ENCODE peak calls at places on chromosomes 13 and 19, in nine cellular contexts. One of them, this sample, is unnamed.

GRCh38 chr19:49432141-49433073 is 7.2 kb downstream of the GFY start:
- DNase-seq in body of pancreas: no peak
- DNase-seq in epithelial cell of esophagus: peak
- DNase-seq in NCI-H1694 treated with DMSO at 0.1 percent for 48 hours: no peak
- DNase-seq in thoracic aorta: no peak
- DNase-seq in stimulated activated CD8-positive, alpha-beta memory T cell treated with anti-CD3 and anti-CD28 coated beads, Interleukin-7, amount 100 ng/mL, for 4 hours: no peak
- DNase-seq in stimulated activated CD4-positive, alpha-beta T cell treated with anti-CD3 and anti-CD28 coated beads, Interleukin-1b, Interleukin-23, amount 100 ng/mL, for 1 hour: no peak
- DNase-seq in foreskin fibroblast: no peak
- DNase-seq in HFFc6: no peak
- DNase-seq in this sample: no peak

GRCh38 chr13:99320693-99321481 is 13.7 kb upstream of the GPR183 start:
- DNase-seq in body of pancreas: no peak
- DNase-seq in epithelial cell of esophagus: peak
- DNase-seq in NCI-H1694 treated with DMSO at 0.1 percent for 48 hours: no peak
- DNase-seq in thoracic aorta: no peak
- DNase-seq in stimulated activated CD8-positive, alpha-beta memory T cell treated with anti-CD3 and anti-CD28 coated beads, Interleukin-7, amount 100 ng/mL, for 4 hours: no peak
- DNase-seq in stimulated activated CD4-positive, alpha-beta T cell treated with anti-CD3 and anti-CD28 coated beads, Interleukin-1b, Interleukin-23, amount 100 ng/mL, for 1 hour: no peak
- DNase-seq in foreskin fibroblast: peak
- DNase-seq in HFFc6: peak
- DNase-seq in this sample: no peak

GRCh38 chr19:28596561-28597071 is 616.3 kb downstream of the UQCRFS1 start:
- DNase-seq in body of pancreas: peak
- DNase-seq in epithelial cell of esophagus: no peak
- DNase-seq in NCI-H1694 treated with DMSO at 0.1 percent for 48 hours: no peak
- DNase-seq in thoracic aorta: no peak
- DNase-seq in stimulated activated CD8-positive, alpha-beta memory T cell treated with anti-CD3 and anti-CD28 coated beads, Interleukin-7, amount 100 ng/mL, for 4 hours: no peak
- DNase-seq in stimulated activated CD4-positive, alpha-beta T cell treated with anti-CD3 and anti-CD28 coated beads, Interleukin-1b, Interleukin-23, amount 100 ng/mL, for 1 hour: no peak
- DNase-seq in foreskin fibroblast: no peak
- DNase-seq in HFFc6: no peak
- DNase-seq in this sample: no peak

GRCh38 chr19:16417660-16418596 is 53.8 kb downstream of the EPS15L1 start:
- DNase-seq in body of pancreas: peak
- DNase-seq in epithelial cell of esophagus: peak
- DNase-seq in NCI-H1694 treated with DMSO at 0.1 percent for 48 hours: no peak
- DNase-seq in thoracic aorta: no peak
- DNase-seq in stimulated activated CD8-positive, alpha-beta memory T cell treated with anti-CD3 and anti-CD28 coated beads, Interleukin-7, amount 100 ng/mL, for 4 hours: peak
- DNase-seq in stimulated activated CD4-positive, alpha-beta T cell treated with anti-CD3 and anti-CD28 coated beads, Interleukin-1b, Interleukin-23, amount 100 ng/mL, for 1 hour: peak
- DNase-seq in foreskin fibroblast: peak
- DNase-seq in HFFc6: peak
- DNase-seq in this sample: peak

GRCh38 chr13:81778350-81778749 is 1437.4 kb upstream of the SPRY2 start:
- DNase-seq in body of pancreas: no peak
- DNase-seq in epithelial cell of esophagus: no peak
- DNase-seq in NCI-H1694 treated with DMSO at 0.1 percent for 48 hours: no peak
- DNase-seq in thoracic aorta: no peak
- DNase-seq in stimulated activated CD8-positive, alpha-beta memory T cell treated with anti-CD3 and anti-CD28 coated beads, Interleukin-7, amount 100 ng/mL, for 4 hours: no peak
- DNase-seq in stimulated activated CD4-positive, alpha-beta T cell treated with anti-CD3 and anti-CD28 coated beads, Interleukin-1b, Interleukin-23, amount 100 ng/mL, for 1 hour: no peak
- DNase-seq in foreskin fibroblast: no peak
- DNase-seq in HFFc6: no peak
- DNase-seq in this sample: no peak

GRCh38 chr13:94548382-94549240 is 47.3 kb downstream of the TGDS start:
- DNase-seq in body of pancreas: peak
- DNase-seq in epithelial cell of esophagus: peak
- DNase-seq in NCI-H1694 treated with DMSO at 0.1 percent for 48 hours: peak
- DNase-seq in thoracic aorta: peak
- DNase-seq in stimulated activated CD8-positive, alpha-beta memory T cell treated with anti-CD3 and anti-CD28 coated beads, Interleukin-7, amount 100 ng/mL, for 4 hours: peak
- DNase-seq in stimulated activated CD4-positive, alpha-beta T cell treated with anti-CD3 and anti-CD28 coated beads, Interleukin-1b, Interleukin-23, amount 100 ng/mL, for 1 hour: no peak
- DNase-seq in foreskin fibroblast: peak
- DNase-seq in HFFc6: no peak
- DNase-seq in this sample: peak

GRCh38 chr19:30428856-30429255 is 56.7 kb downstream of the ZNF536 start:
- DNase-seq in body of pancreas: no peak
- DNase-seq in epithelial cell of esophagus: no peak
- DNase-seq in NCI-H1694 treated with DMSO at 0.1 percent for 48 hours: no peak
- DNase-seq in thoracic aorta: no peak
- DNase-seq in stimulated activated CD8-positive, alpha-beta memory T cell treated with anti-CD3 and anti-CD28 coated beads, Interleukin-7, amount 100 ng/mL, for 4 hours: no peak
- DNase-seq in stimulated activated CD4-positive, alpha-beta T cell treated with anti-CD3 and anti-CD28 coated beads, Interleukin-1b, Interleukin-23, amount 100 ng/mL, for 1 hour: no peak
- DNase-seq in foreskin fibroblast: no peak
- DNase-seq in HFFc6: no peak
- DNase-seq in this sample: no peak

GRCh38 chr19:34308381-34309367 is 54.3 kb downstream of the GARRE1 start:
- DNase-seq in body of pancreas: no peak
- DNase-seq in epithelial cell of esophagus: no peak
- DNase-seq in NCI-H1694 treated with DMSO at 0.1 percent for 48 hours: no peak
- DNase-seq in thoracic aorta: no peak
- DNase-seq in stimulated activated CD8-positive, alpha-beta memory T cell treated with anti-CD3 and anti-CD28 coated beads, Interleukin-7, amount 100 ng/mL, for 4 hours: no peak
- DNase-seq in stimulated activated CD4-positive, alpha-beta T cell treated with anti-CD3 and anti-CD28 coated beads, Interleukin-1b, Interleukin-23, amount 100 ng/mL, for 1 hour: no peak
- DNase-seq in foreskin fibroblast: no peak
- DNase-seq in HFFc6: no peak
- DNase-seq in this sample: no peak

GRCh38 chr13:98676239-98676638 is 76.2 kb downstream of the SLC15A1 start:
- DNase-seq in body of pancreas: no peak
- DNase-seq in epithelial cell of esophagus: peak
- DNase-seq in NCI-H1694 treated with DMSO at 0.1 percent for 48 hours: no peak
- DNase-seq in thoracic aorta: no peak
- DNase-seq in stimulated activated CD8-positive, alpha-beta memory T cell treated with anti-CD3 and anti-CD28 coated beads, Interleukin-7, amount 100 ng/mL, for 4 hours: no peak
- DNase-seq in stimulated activated CD4-positive, alpha-beta T cell treated with anti-CD3 and anti-CD28 coated beads, Interleukin-1b, Interleukin-23, amount 100 ng/mL, for 1 hour: no peak
- DNase-seq in foreskin fibroblast: no peak
- DNase-seq in HFFc6: no peak
- DNase-seq in this sample: no peak

GRCh38 chr13:45681101-45681500 is 21.0 kb upstream of the CBY2 start:
- DNase-seq in body of pancreas: no peak
- DNase-seq in epithelial cell of esophagus: no peak
- DNase-seq in NCI-H1694 treated with DMSO at 0.1 percent for 48 hours: no peak
- DNase-seq in thoracic aorta: no peak
- DNase-seq in stimulated activated CD8-positive, alpha-beta memory T cell treated with anti-CD3 and anti-CD28 coated beads, Interleukin-7, amount 100 ng/mL, for 4 hours: no peak
- DNase-seq in stimulated activated CD4-positive, alpha-beta T cell treated with anti-CD3 and anti-CD28 coated beads, Interleukin-1b, Interleukin-23, amount 100 ng/mL, for 1 hour: no peak
- DNase-seq in foreskin fibroblast: peak
- DNase-seq in HFFc6: peak
- DNase-seq in this sample: no peak

GRCh38 chr13:111202745-111203144 is 87.6 kb downstream of the ARHGEF7 start:
- DNase-seq in body of pancreas: no peak
- DNase-seq in epithelial cell of esophagus: peak
- DNase-seq in NCI-H1694 treated with DMSO at 0.1 percent for 48 hours: no peak
- DNase-seq in thoracic aorta: no peak
- DNase-seq in stimulated activated CD8-positive, alpha-beta memory T cell treated with anti-CD3 and anti-CD28 coated beads, Interleukin-7, amount 100 ng/mL, for 4 hours: no peak
- DNase-seq in stimulated activated CD4-positive, alpha-beta T cell treated with anti-CD3 and anti-CD28 coated beads, Interleukin-1b, Interleukin-23, amount 100 ng/mL, for 1 hour: no peak
- DNase-seq in foreskin fibroblast: peak
- DNase-seq in HFFc6: peak
- DNase-seq in this sample: no peak

GRCh38 chr19:18637644-18638630 is 1.1 kb downstream of the KLHL26 start:
- DNase-seq in body of pancreas: peak
- DNase-seq in epithelial cell of esophagus: peak
- DNase-seq in NCI-H1694 treated with DMSO at 0.1 percent for 48 hours: no peak
- DNase-seq in thoracic aorta: no peak
- DNase-seq in stimulated activated CD8-positive, alpha-beta memory T cell treated with anti-CD3 and anti-CD28 coated beads, Interleukin-7, amount 100 ng/mL, for 4 hours: no peak
- DNase-seq in stimulated activated CD4-positive, alpha-beta T cell treated with anti-CD3 and anti-CD28 coated beads, Interleukin-1b, Interleukin-23, amount 100 ng/mL, for 1 hour: no peak
- DNase-seq in foreskin fibroblast: no peak
- DNase-seq in HFFc6: no peak
- DNase-seq in this sample: no peak

GRCh38 chr19:30669329-30670010 is 297.3 kb downstream of the ZNF536 start:
- DNase-seq in body of pancreas: peak
- DNase-seq in epithelial cell of esophagus: peak
- DNase-seq in NCI-H1694 treated with DMSO at 0.1 percent for 48 hours: no peak
- DNase-seq in thoracic aorta: no peak
- DNase-seq in stimulated activated CD8-positive, alpha-beta memory T cell treated with anti-CD3 and anti-CD28 coated beads, Interleukin-7, amount 100 ng/mL, for 4 hours: peak
- DNase-seq in stimulated activated CD4-positive, alpha-beta T cell treated with anti-CD3 and anti-CD28 coated beads, Interleukin-1b, Interleukin-23, amount 100 ng/mL, for 1 hour: no peak
- DNase-seq in foreskin fibroblast: peak
- DNase-seq in HFFc6: peak
- DNase-seq in this sample: peak

GRCh38 chr19:17719730-17720486 is 628 bp downstream of the MAP1S start:
- DNase-seq in body of pancreas: peak
- DNase-seq in epithelial cell of esophagus: peak
- DNase-seq in NCI-H1694 treated with DMSO at 0.1 percent for 48 hours: no peak
- DNase-seq in thoracic aorta: no peak
- DNase-seq in stimulated activated CD8-positive, alpha-beta memory T cell treated with anti-CD3 and anti-CD28 coated beads, Interleukin-7, amount 100 ng/mL, for 4 hours: peak
- DNase-seq in stimulated activated CD4-positive, alpha-beta T cell treated with anti-CD3 and anti-CD28 coated beads, Interleukin-1b, Interleukin-23, amount 100 ng/mL, for 1 hour: no peak
- DNase-seq in foreskin fibroblast: no peak
- DNase-seq in HFFc6: no peak
- DNase-seq in this sample: no peak

GRCh38 chr13:113298001-113298945 is 1.2 kb downstream of the LAMP1 start:
- DNase-seq in body of pancreas: no peak
- DNase-seq in epithelial cell of esophagus: peak
- DNase-seq in NCI-H1694 treated with DMSO at 0.1 percent for 48 hours: no peak
- DNase-seq in thoracic aorta: no peak
- DNase-seq in stimulated activated CD8-positive, alpha-beta memory T cell treated with anti-CD3 and anti-CD28 coated beads, Interleukin-7, amount 100 ng/mL, for 4 hours: peak
- DNase-seq in stimulated activated CD4-positive, alpha-beta T cell treated with anti-CD3 and anti-CD28 coated beads, Interleukin-1b, Interleukin-23, amount 100 ng/mL, for 1 hour: no peak
- DNase-seq in foreskin fibroblast: no peak
- DNase-seq in HFFc6: no peak
- DNase-seq in this sample: no peak

GRCh38 chr13:31846984-31847752 is 107.8 kb downstream of the RXFP2 start:
- DNase-seq in body of pancreas: no peak
- DNase-seq in epithelial cell of esophagus: no peak
- DNase-seq in NCI-H1694 treated with DMSO at 0.1 percent for 48 hours: no peak
- DNase-seq in thoracic aorta: no peak
- DNase-seq in stimulated activated CD8-positive, alpha-beta memory T cell treated with anti-CD3 and anti-CD28 coated beads, Interleukin-7, amount 100 ng/mL, for 4 hours: no peak
- DNase-seq in stimulated activated CD4-positive, alpha-beta T cell treated with anti-CD3 and anti-CD28 coated beads, Interleukin-1b, Interleukin-23, amount 100 ng/mL, for 1 hour: no peak
- DNase-seq in foreskin fibroblast: no peak
- DNase-seq in HFFc6: no peak
- DNase-seq in this sample: no peak

GRCh38 chr19:50371914-50372475 is 4.3 kb upstream of the NR1H2 start:
- DNase-seq in body of pancreas: no peak
- DNase-seq in epithelial cell of esophagus: peak
- DNase-seq in NCI-H1694 treated with DMSO at 0.1 percent for 48 hours: no peak
- DNase-seq in thoracic aorta: no peak
- DNase-seq in stimulated activated CD8-positive, alpha-beta memory T cell treated with anti-CD3 and anti-CD28 coated beads, Interleukin-7, amount 100 ng/mL, for 4 hours: no peak
- DNase-seq in stimulated activated CD4-positive, alpha-beta T cell treated with anti-CD3 and anti-CD28 coated beads, Interleukin-1b, Interleukin-23, amount 100 ng/mL, for 1 hour: no peak
- DNase-seq in foreskin fibroblast: no peak
- DNase-seq in HFFc6: no peak
- DNase-seq in this sample: no peak

GRCh38 chr13:33845572-33846305 is 27.8 kb downstream of the RFC3 start:
- DNase-seq in body of pancreas: no peak
- DNase-seq in epithelial cell of esophagus: peak
- DNase-seq in NCI-H1694 treated with DMSO at 0.1 percent for 48 hours: no peak
- DNase-seq in thoracic aorta: no peak
- DNase-seq in stimulated activated CD8-positive, alpha-beta memory T cell treated with anti-CD3 and anti-CD28 coated beads, Interleukin-7, amount 100 ng/mL, for 4 hours: no peak
- DNase-seq in stimulated activated CD4-positive, alpha-beta T cell treated with anti-CD3 and anti-CD28 coated beads, Interleukin-1b, Interleukin-23, amount 100 ng/mL, for 1 hour: no peak
- DNase-seq in foreskin fibroblast: no peak
- DNase-seq in HFFc6: no peak
- DNase-seq in this sample: no peak

GRCh38 chr13:110103479-110103878 is 203.5 kb downstream of the COL4A1 start:
- DNase-seq in body of pancreas: no peak
- DNase-seq in epithelial cell of esophagus: peak
- DNase-seq in NCI-H1694 treated with DMSO at 0.1 percent for 48 hours: no peak
- DNase-seq in thoracic aorta: no peak
- DNase-seq in stimulated activated CD8-positive, alpha-beta memory T cell treated with anti-CD3 and anti-CD28 coated beads, Interleukin-7, amount 100 ng/mL, for 4 hours: no peak
- DNase-seq in stimulated activated CD4-positive, alpha-beta T cell treated with anti-CD3 and anti-CD28 coated beads, Interleukin-1b, Interleukin-23, amount 100 ng/mL, for 1 hour: no peak
- DNase-seq in foreskin fibroblast: no peak
- DNase-seq in HFFc6: no peak
- DNase-seq in this sample: no peak

GRCh38 chr13:96130818-96131217 is 40.9 kb downstream of the HS6ST3 start:
- DNase-seq in body of pancreas: no peak
- DNase-seq in epithelial cell of esophagus: no peak
- DNase-seq in NCI-H1694 treated with DMSO at 0.1 percent for 48 hours: no peak
- DNase-seq in thoracic aorta: no peak
- DNase-seq in stimulated activated CD8-positive, alpha-beta memory T cell treated with anti-CD3 and anti-CD28 coated beads, Interleukin-7, amount 100 ng/mL, for 4 hours: no peak
- DNase-seq in stimulated activated CD4-positive, alpha-beta T cell treated with anti-CD3 and anti-CD28 coated beads, Interleukin-1b, Interleukin-23, amount 100 ng/mL, for 1 hour: no peak
- DNase-seq in foreskin fibroblast: no peak
- DNase-seq in HFFc6: no peak
- DNase-seq in this sample: no peak

GRCh38 chr19:57088125-57088524 is 31.7 kb upstream of the USP29 start:
- DNase-seq in body of pancreas: no peak
- DNase-seq in epithelial cell of esophagus: no peak
- DNase-seq in NCI-H1694 treated with DMSO at 0.1 percent for 48 hours: no peak
- DNase-seq in thoracic aorta: no peak
- DNase-seq in stimulated activated CD8-positive, alpha-beta memory T cell treated with anti-CD3 and anti-CD28 coated beads, Interleukin-7, amount 100 ng/mL, for 4 hours: no peak
- DNase-seq in stimulated activated CD4-positive, alpha-beta T cell treated with anti-CD3 and anti-CD28 coated beads, Interleukin-1b, Interleukin-23, amount 100 ng/mL, for 1 hour: no peak
- DNase-seq in foreskin fibroblast: no peak
- DNase-seq in HFFc6: no peak
- DNase-seq in this sample: no peak

GRCh38 chr13:50955212-50955611 is 45.6 kb downstream of the RNASEH2B start:
- DNase-seq in body of pancreas: no peak
- DNase-seq in epithelial cell of esophagus: no peak
- DNase-seq in NCI-H1694 treated with DMSO at 0.1 percent for 48 hours: no peak
- DNase-seq in thoracic aorta: no peak
- DNase-seq in stimulated activated CD8-positive, alpha-beta memory T cell treated with anti-CD3 and anti-CD28 coated beads, Interleukin-7, amount 100 ng/mL, for 4 hours: no peak
- DNase-seq in stimulated activated CD4-positive, alpha-beta T cell treated with anti-CD3 and anti-CD28 coated beads, Interleukin-1b, Interleukin-23, amount 100 ng/mL, for 1 hour: no peak
- DNase-seq in foreskin fibroblast: no peak
- DNase-seq in HFFc6: no peak
- DNase-seq in this sample: no peak

This sample was measured in hypothalamus.